ENCODE peak calls at places on chromosomes 3 and 15, in five cellular contexts. E is AG09319; N is CD4-positive, alpha-beta T cell; X is osteocyte; V is cardiac muscle cell. L is an unnamed sample.

GRCh38 chr15:88792342-88793282 is 10.6 kb upstream of the ACAN start:
- DNase-seq in V (no peak), N (no peak), X (no peak), E (no peak), L (no peak)

GRCh38 chr3:29864809-29865208 is 583.9 kb downstream of the RBMS3 start:
- DNase-seq in N (no peak), X (no peak), E (no peak), V (no peak), L (no peak)

GRCh38 chr3:160828880-160829279 is 72.8 kb downstream of the PPM1L start:
- DNase-seq in X (no peak), E (no peak), N (no peak), V (no peak), L (no peak)

GRCh38 chr15:36925671-36926421 is 174.5 kb downstream of the MEIS2 start:
- DNase-seq in V (no peak), X (no peak), N (no peak), E (no peak), L (no peak)

GRCh38 chr3:141539441-141540187 is 52.8 kb downstream of the RASA2 start:
- DNase-seq in E (no peak), X (no peak), V (no peak), N (no peak), L (no peak)

GRCh38 chr3:117910820-117911524 is 1123.7 kb downstream of the IGSF11 start:
- DNase-seq in V (no peak), E (no peak), X (no peak), N (no peak), L (no peak)

GRCh38 chr3:120203016-120203415 is 82.0 kb downstream of the GPR156 start:
- DNase-seq in V (peak; percentile 95), X (no peak), E (peak; percentile 73), N (no peak), L (no peak)

GRCh38 chr15:40759961-40760360 is 3.9 kb upstream of the GCHFR start:
- DNase-seq in E (no peak), N (no peak), X (no peak), V (no peak), L (no peak)

GRCh38 chr3:57919987-57920386 is 88.2 kb upstream of the FLNB start:
- DNase-seq in X (no peak), V (peak; percentile 5), E (no peak), N (no peak), L (no peak)

GRCh38 chr3:2714856-2715255 is 395.3 kb downstream of the IL5RA start:
- DNase-seq in E (no peak), N (no peak), X (no peak), V (no peak), L (no peak)

GRCh38 chr3:107430214-107431047 is 53.2 kb downstream of the CCDC54 start:
- DNase-seq in E (no peak), X (no peak), V (peak; percentile 54), N (no peak), L (no peak)
- TF ChIP-seq CTCF in E (no peak), X (no peak), V (no peak), N (peak; percentile 29), L (no peak)

GRCh38 chr3:12829886-12830784 is 11.2 kb downstream of the RPL32 start:
- DNase-seq in N (no peak), V (no peak), X (no peak), E (no peak), L (no peak)
- TF ChIP-seq CTCF in N (no peak), V (no peak), X (no peak), E (no peak), L (peak; percentile 4)

DNA sequence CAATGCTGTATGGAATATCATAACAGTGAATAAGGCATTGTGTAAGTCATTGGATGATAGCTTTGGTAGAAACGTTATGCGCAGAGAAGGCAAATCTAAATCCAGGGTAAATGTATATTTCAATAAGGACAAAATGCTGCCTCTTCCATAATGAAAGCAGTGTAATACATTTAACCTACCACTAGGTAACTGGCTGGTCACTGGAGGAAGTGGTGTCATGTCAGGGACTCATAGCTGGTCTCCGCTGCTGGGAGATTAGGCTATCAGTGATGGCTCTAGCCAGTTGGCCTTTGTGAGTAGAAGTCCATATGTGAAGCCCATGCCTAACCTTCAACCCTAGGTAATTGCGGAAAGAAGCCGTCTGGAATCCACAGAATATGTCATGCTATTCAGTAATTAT is 140.9 kb downstream of the NLGN1 start:
- DNase-seq in V (no peak), X (no peak), N (no peak), E (no peak), L (no peak)
- TF ChIP-seq CTCF in V (no peak), X (no peak), N (no peak), E (no peak), L (no peak)

GRCh38 chr3:44624696-44625528 is at the start of gene ZNF197:
- DNase-seq in N (peak; percentile 7), X (peak; percentile 92), E (peak; percentile 68), V (peak; percentile 94), L (peak; percentile 63)
- TF ChIP-seq CTCF in N (no peak), X (peak; percentile 16), E (no peak), V (no peak), L (peak; percentile 4)

GRCh38 chr3:102233881-102234280 is 200.9 kb upstream of the ZPLD1 start:
- DNase-seq in N (no peak), V (no peak), E (no peak), X (no peak), L (no peak)

GRCh38 chr3:102237181-102237580 is 197.6 kb upstream of the ZPLD1 start:
- DNase-seq in E (no peak), X (no peak), V (no peak), N (no peak), L (no peak)

GRCh38 chr3:102237838-102238237 is 197.0 kb upstream of the ZPLD1 start:
- DNase-seq in N (no peak), V (no peak), X (no peak), E (no peak), L (no peak)

GRCh38 chr3:102238362-102238761 is 196.5 kb upstream of the ZPLD1 start:
- DNase-seq in X (no peak), V (no peak), E (no peak), N (no peak), L (no peak)

GRCh38 chr3:102235679-102236078 is 199.1 kb upstream of the ZPLD1 start:
- DNase-seq in E (no peak), V (peak; percentile 55), X (no peak), N (no peak), L (no peak)
- TF ChIP-seq CTCF in E (no peak), V (peak; percentile 65), X (peak; percentile 14), N (peak; percentile 83), L (peak; percentile 49)

GRCh38 chr15:47374222-47374621 is 343.1 kb upstream of the SEMA6D start:
- DNase-seq in N (no peak), V (peak; percentile 53), E (no peak), X (no peak), L (no peak)
- TF ChIP-seq CTCF in N (no peak), V (peak; percentile 56), E (peak; percentile 31), X (no peak), L (peak; percentile 54)

GRCh38 chr3:177733936-177734335 is 536.7 kb upstream of the TBL1XR1 start:
- DNase-seq in N (no peak), V (no peak), X (no peak), E (no peak), L (no peak)
- TF ChIP-seq CTCF in N (no peak), V (no peak), X (no peak), E (no peak), L (no peak)

L was measured in D721Med.